ENCODE peak calls at places on chromosomes 12 and 14, in four cellular contexts. D, B, Q and C are unnamed samples.

GRCh38 chr12:128976120-128976519 is 122.8 kb downstream of the GLT1D1 start:
- DNase-seq in D (no peak), B (no peak), Q (no peak), C (no peak)

GRCh38 chr12:124632510-124632909 is 65.1 kb upstream of the NCOR2 start:
- DNase-seq in D (no peak), B (no peak), Q (no peak), C (no peak)

GRCh38 chr14:90368946-90369721 is 27.7 kb upstream of the CALM1 start:
- DNase-seq in D (no peak), B (no peak), Q (no peak), C (no peak)

GRCh38 chr14:24082411-24083080 is 11.2 kb downstream of the CPNE6 start:
- DNase-seq in D (no peak), B (no peak), Q (no peak), C (no peak)

GRCh38 chr14:47675489-47676300 is at the start of gene MDGA2:
- DNase-seq in D (no peak), B (no peak), Q (no peak), C (no peak)

GRCh38 chr12:6916426-6917200 is 2.2 kb downstream of the ENO2 start:
- DNase-seq in D (no peak), B (no peak), Q (no peak), C (no peak)

GRCh38 chr12:10113085-10113484 is 14.3 kb upstream of the CLEC1A start:
- DNase-seq in D (no peak), B (no peak), Q (no peak), C (no peak)

GRCh38 chr12:79838359-79838758 is 96.5 kb downstream of the PPP1R12A start:
- DNase-seq in D (no peak), B (no peak), Q (no peak), C (no peak)

GRCh38 chr14:59829941-59830734 is 40.4 kb downstream of the RTN1 start:
- DNase-seq in D (no peak), B (no peak), Q (no peak), C (no peak)

GRCh38 chr12:132326646-132327045 is 2.7 kb downstream of the GALNT9 start:
- DNase-seq in D (no peak), B (no peak), Q (no peak), C (no peak)

GRCh38 chr14:61260939-61261776 is 20.0 kb downstream of the TMEM30B start:
- DNase-seq in D (no peak), B (peak; percentile 75), Q (no peak), C (no peak)

GRCh38 chr14:101843665-101844064 is 82.2 kb downstream of the PPP2R5C start:
- DNase-seq in D (no peak), B (no peak), Q (peak; percentile 63), C (no peak)

GRCh38 chr12:130765186-130765659 is 49.1 kb upstream of the RIMBP2 start:
- DNase-seq in D (no peak), B (no peak), Q (no peak), C (no peak)

GRCh38 chr12:130764475-130765185 is 48.5 kb upstream of the RIMBP2 start:
- DNase-seq in D (no peak), B (no peak), Q (no peak), C (no peak)

GRCh38 chr12:130762319-130762675 is 46.2 kb upstream of the RIMBP2 start:
- DNase-seq in D (no peak), B (no peak), Q (no peak), C (no peak)

GRCh38 chr12:130764073-130764472 is 48.0 kb upstream of the RIMBP2 start:
- DNase-seq in D (no peak), B (no peak), Q (no peak), C (no peak)

DNA sequence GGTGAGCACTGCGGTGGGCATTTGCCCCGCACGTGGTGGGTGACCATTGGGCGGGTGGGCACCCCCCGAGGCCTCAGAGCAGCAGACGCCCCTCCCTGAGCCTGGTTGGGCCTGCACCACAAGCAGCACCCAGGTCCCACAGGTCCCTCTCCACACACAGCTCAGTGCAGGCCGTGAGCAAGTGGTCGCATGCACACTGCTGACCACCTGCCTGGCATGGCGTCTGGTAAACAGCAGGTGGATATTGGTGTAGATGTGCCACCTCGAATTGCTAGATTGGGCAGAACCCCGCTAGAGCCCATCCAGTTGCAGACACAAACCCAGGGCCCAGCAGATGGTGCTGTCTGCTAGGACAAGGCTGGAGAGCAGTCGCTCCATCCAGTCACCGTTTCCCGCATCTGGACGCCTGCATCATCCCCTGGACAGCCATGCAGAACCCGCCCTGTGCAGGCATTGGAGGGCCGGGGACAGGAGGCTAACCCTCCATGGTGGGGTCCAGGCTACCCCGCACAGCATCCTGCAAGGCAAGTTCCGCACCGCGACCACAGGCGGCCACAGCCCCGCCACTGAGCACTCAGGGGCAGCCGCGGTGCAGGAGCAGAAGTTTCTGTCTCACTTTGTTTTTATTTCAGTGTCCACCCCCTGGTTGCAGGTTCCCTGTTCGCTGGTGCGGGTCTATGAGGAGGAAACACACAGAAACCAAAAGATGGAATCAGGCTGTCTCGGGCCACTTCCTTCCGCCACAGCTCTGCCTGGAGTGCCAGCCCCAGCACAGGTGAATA is 45.6 kb upstream of the RIMBP2 start:
- DNase-seq in D (no peak), B (no peak), Q (peak; percentile 74), C (no peak)
- TF ChIP-seq CTCF in D (no peak), B (no peak), Q (peak; percentile 40), C (peak; percentile 25)

DNA sequence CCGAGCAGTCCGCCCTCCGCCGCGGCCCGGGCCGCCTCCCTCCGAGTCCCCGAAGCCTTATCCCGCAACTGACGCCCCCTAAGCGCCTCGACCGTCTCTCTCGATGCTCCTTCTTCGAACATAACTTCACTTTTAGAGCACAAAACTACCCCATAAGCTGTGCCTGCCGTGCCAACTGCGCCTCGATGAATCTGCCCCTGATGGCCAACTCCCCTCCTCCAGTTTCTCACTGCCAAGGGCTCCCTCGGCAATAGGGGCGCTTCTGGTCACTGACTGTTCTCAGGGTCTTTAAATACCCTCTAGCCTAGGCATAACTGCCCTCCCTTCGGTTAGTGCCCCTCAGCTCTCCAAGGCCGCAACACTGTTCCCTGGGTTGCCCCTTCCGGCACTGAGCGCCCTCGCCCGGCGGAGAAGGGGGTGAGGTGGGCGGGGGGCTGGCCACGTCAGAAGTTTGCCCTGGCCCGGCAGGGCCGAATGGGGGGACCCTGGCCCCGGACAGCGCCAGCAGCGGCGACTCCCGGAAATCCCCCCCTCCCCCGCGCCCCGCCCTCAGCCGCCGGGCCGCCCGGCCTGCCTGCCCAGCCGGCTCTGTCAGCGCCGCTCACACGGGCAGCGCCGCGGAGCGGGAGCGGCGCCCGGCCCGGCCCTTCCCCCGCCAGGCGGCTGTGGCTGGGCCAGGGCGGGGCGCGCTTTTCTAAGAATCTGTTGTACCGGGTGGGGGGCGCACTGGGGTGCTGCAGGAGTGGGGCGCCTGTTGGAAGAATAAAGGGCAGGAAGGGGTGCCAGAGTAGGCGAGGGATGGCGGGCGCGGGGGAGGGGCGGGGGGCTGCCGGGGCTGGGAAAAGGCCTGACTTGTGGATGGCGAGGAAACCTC is 10.6 kb downstream of the RARG start:
- DNase-seq in D (peak; percentile 64), B (peak; percentile 93), Q (peak; percentile 72), C (no peak)
- TF ChIP-seq CTCF in D (no peak), B (no peak), Q (no peak), C (no peak)

GRCh38 chr14:69001375-69001774 is 22.3 kb upstream of the ACTN1 start:
- DNase-seq in D (no peak), B (no peak), Q (no peak), C (no peak)

GRCh38 chr14:69003626-69004025 is 24.5 kb upstream of the ACTN1 start:
- DNase-seq in D (no peak), B (no peak), Q (no peak), C (no peak)

GRCh38 chr14:69005432-69006148 is 26.5 kb upstream of the ACTN1 start:
- DNase-seq in D (peak; percentile 31), B (peak; percentile 92), Q (no peak), C (peak; percentile 91)

GRCh38 chr14:69004731-69005431 is 25.8 kb upstream of the ACTN1 start:
- DNase-seq in D (no peak), B (no peak), Q (no peak), C (no peak)

DNA sequence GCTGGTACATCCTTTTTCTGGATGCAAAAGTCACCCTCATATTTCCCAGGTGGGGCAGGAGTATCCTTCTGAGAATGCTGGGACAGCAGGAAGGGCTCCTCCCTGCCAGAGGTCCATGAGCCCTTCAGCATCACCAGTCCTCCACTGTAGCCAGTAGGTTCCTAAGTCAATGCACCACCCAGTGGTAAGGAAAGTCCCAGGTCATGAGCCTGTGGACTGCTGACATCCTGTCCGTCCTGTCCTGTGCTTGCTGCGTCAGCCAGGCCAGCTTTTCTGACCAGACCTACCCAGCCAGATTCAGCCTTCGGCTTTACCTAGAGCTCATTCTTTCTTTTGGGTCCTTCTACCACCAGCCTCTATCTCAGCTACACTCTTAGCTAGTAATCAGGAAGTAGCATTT is 23.0 kb upstream of the ACTN1 start:
- DNase-seq in D (no peak), B (no peak), Q (peak; percentile 52), C (no peak)
- TF ChIP-seq CTCF in D (no peak), B (no peak), Q (no peak), C (peak; percentile 57)

GRCh38 chr12:22781339-22781738 is 156.4 kb downstream of the ETNK1 start:
- DNase-seq in D (no peak), B (no peak), Q (no peak), C (no peak)
- TF ChIP-seq CTCF in D (no peak), B (no peak), Q (no peak), C (no peak)